ENCODE peak calls at places on chromosomes 13 and 19, in six cellular contexts. H, Q, P, X, B and T are unnamed samples.

GRCh38 chr19:18291590-18292459 is 10.4 kb upstream of the JUND start:
- DNase-seq in B (peak), Q (peak), X (peak), H (no peak), P (peak), T (peak)

GRCh38 chr13:38735655-38736440 is 49.0 kb downstream of the FREM2 start:
- DNase-seq in Q (no peak), H (no peak), P (no peak), X (no peak), B (no peak), T (no peak)

GRCh38 chr13:62678039-62678438 is 1262.4 kb upstream of the PCDH20 start:
- DNase-seq in Q (no peak), X (no peak), B (no peak), P (no peak), H (no peak), T (no peak)

GRCh38 chr19:5536337-5536894 is 31.3 kb downstream of the TINCR start:
- DNase-seq in P (peak), Q (peak), X (no peak), H (no peak), B (peak), T (peak)

GRCh38 chr19:4375164-4375619 is 25.2 kb downstream of the SH3GL1 start:
- DNase-seq in B (no peak), Q (no peak), H (no peak), P (no peak), X (peak), T (no peak)

GRCh38 chr19:12521996-12522395 is 29.3 kb downstream of the ZNF564 start:
- DNase-seq in P (no peak), X (no peak), B (no peak), H (no peak), Q (no peak), T (no peak)

GRCh38 chr19:29810504-29810871 is 1.3 kb upstream of the CCNE1 start:
- DNase-seq in X (no peak), B (no peak), H (peak), P (no peak), Q (no peak), T (peak)

GRCh38 chr19:2578911-2579677 is 103.2 kb downstream of the GADD45B start:
- DNase-seq in Q (peak), X (peak), P (peak), H (peak), B (peak), T (peak)

GRCh38 chr13:27276188-27276587 is 5.6 kb downstream of the RASL11A start:
- DNase-seq in X (no peak), P (no peak), H (no peak), Q (peak), B (no peak), T (no peak)

GRCh38 chr13:37863708-37864107 is 5.9 kb downstream of the TRPC4 start:
- DNase-seq in P (no peak), X (no peak), Q (no peak), H (no peak), B (no peak), T (no peak)